ENCODE peak calls at places on chromosome 12, in eight cellular contexts. O is dorsolateral prefrontal cortex, Y is AG04450, G is EL, J is HS-5, B is GM23248, S is HCT116, T is sigmoid colon. F is an unnamed sample.

GRCh38 chr12:56029666-56030293 is 8.9 kb downstream of the IKZF4 start:
- DNase-seq in O (no peak), Y (no peak), G (peak), J (no peak), B (peak), S (no peak), T (no peak), F (no peak)

GRCh38 chr12:24898606-24899005 is 50.3 kb downstream of the BCAT1 start:
- DNase-seq in O (no peak), Y (no peak), G (peak), J (no peak), B (peak), S (no peak), T (no peak), F (no peak)

GRCh38 chr12:95790912-95791849 is 617 bp upstream of the NTN4 start:
- DNase-seq in O (no peak), Y (no peak), G (peak), J (no peak), B (peak), S (no peak), T (peak), F (no peak)

GRCh38 chr12:30691122-30691879 is 4.4 kb downstream of the IPO8 start:
- DNase-seq in O (no peak), Y (no peak), G (peak), J (peak), B (peak), S (no peak), T (peak), F (no peak)

GRCh38 chr12:49295087-49296001 is at the start of gene PRPH:
- DNase-seq in O (no peak), Y (no peak), G (no peak), J (no peak), B (peak), S (no peak), T (peak), F (no peak)

GRCh38 chr12:31021809-31022492 is 51.7 kb upstream of the DDX11 start:
- DNase-seq in O (no peak), Y (no peak), G (no peak), J (no peak), B (no peak), S (no peak), T (no peak), F (no peak)

GRCh38 chr12:46403732-46404097 is 31.1 kb upstream of the SLC38A2 start:
- DNase-seq in O (no peak), Y (no peak), G (no peak), J (no peak), B (no peak), S (no peak), T (no peak), F (no peak)

GRCh38 chr12:90021729-90022249 is 313.2 kb upstream of the ATP2B1 start:
- DNase-seq in O (no peak), Y (no peak), G (no peak), J (no peak), B (no peak), S (no peak), T (no peak), F (no peak)

GRCh38 chr12:62252576-62252975 is 7.6 kb upstream of the USP15 start:
- DNase-seq in O (no peak), Y (no peak), G (no peak), J (no peak), B (no peak), S (no peak), T (no peak), F (no peak)

GRCh38 chr12:111413442-111414086 is 7.8 kb downstream of the SH2B3 start:
- DNase-seq in O (no peak), Y (no peak), G (peak), J (peak), B (peak), S (no peak), T (no peak), F (no peak)

GRCh38 chr12:123427036-123427769 is 9.3 kb downstream of the RILPL2 start:
- DNase-seq in O (no peak), Y (no peak), G (no peak), J (no peak), B (no peak), S (no peak), T (no peak), F (no peak)

GRCh38 chr12:86711716-86712115 is 455.5 kb upstream of the MGAT4C start:
- DNase-seq in O (no peak), Y (no peak), G (no peak), J (no peak), B (no peak), S (no peak), T (no peak), F (no peak)

GRCh38 chr12:54229624-54230212 is 40.9 kb upstream of the SMUG1 start:
- DNase-seq in O (no peak), Y (peak), G (peak), J (peak), B (peak), S (peak), T (peak), F (peak)

GRCh38 chr12:131832393-131833231 is 4.4 kb downstream of the MMP17 start:
- DNase-seq in O (peak), Y (peak), G (peak), J (peak), B (peak), S (no peak), T (peak), F (peak)